ENCODE peak calls at places on chromosomes 12 and 14, in nine cellular contexts. One of them, this sample, is unnamed.

GRCh38 chr12:26378721-26379120 is 183.3 kb downstream of the SSPN start:
- DNase-seq in tibial artery: peak; percentile 30
- DNase-seq in fibroblast of lung: no peak
- DNase-seq in lower lobe of right lung: no peak
- DNase-seq in adrenal gland: peak; percentile 20
- DNase-seq in uterus: no peak
- DNase-seq in Peyer's patch: no peak
- DNase-seq in sigmoid colon: no peak
- DNase-seq in PC-3: no peak
- DNase-seq in this sample: peak; percentile 46

GRCh38 chr12:57803317-57803893 is 15.1 kb downstream of the AVIL start:
- DNase-seq in sigmoid colon: no peak
- DNase-seq in PC-3: peak; percentile 60
- DNase-seq in tibial artery: no peak
- DNase-seq in uterus: peak; percentile 45
- DNase-seq in adrenal gland: peak; percentile 59
- DNase-seq in Peyer's patch: peak; percentile 56
- DNase-seq in fibroblast of lung: peak; percentile 37
- DNase-seq in lower lobe of right lung: no peak
- DNase-seq in this sample: peak; percentile 69

GRCh38 chr14:56902413-56902812 is 92.1 kb upstream of the OTX2 start:
- DNase-seq in adrenal gland: no peak
- DNase-seq in uterus: no peak
- DNase-seq in PC-3: no peak
- DNase-seq in fibroblast of lung: no peak
- DNase-seq in Peyer's patch: no peak
- DNase-seq in lower lobe of right lung: no peak
- DNase-seq in tibial artery: no peak
- DNase-seq in sigmoid colon: no peak
- DNase-seq in this sample: no peak

GRCh38 chr14:81176224-81176623 is 44.5 kb downstream of the GTF2A1 start:
- DNase-seq in Peyer's patch: peak; percentile 76
- DNase-seq in fibroblast of lung: no peak
- DNase-seq in adrenal gland: peak; percentile 69
- DNase-seq in sigmoid colon: peak; percentile 68
- DNase-seq in lower lobe of right lung: peak; percentile 78
- DNase-seq in PC-3: no peak
- DNase-seq in uterus: no peak
- DNase-seq in tibial artery: peak; percentile 76
- DNase-seq in this sample: peak; percentile 43

GRCh38 chr12:100234591-100235304 is 32.1 kb downstream of the DEPDC4 start:
- DNase-seq in adrenal gland: peak; percentile 27
- DNase-seq in fibroblast of lung: peak; percentile 52
- DNase-seq in Peyer's patch: no peak
- DNase-seq in sigmoid colon: no peak
- DNase-seq in PC-3: peak; percentile 81
- DNase-seq in lower lobe of right lung: no peak
- DNase-seq in tibial artery: no peak
- DNase-seq in uterus: no peak
- DNase-seq in this sample: no peak

GRCh38 chr12:29133141-29133540 is 15.9 kb upstream of the FAR2 start:
- DNase-seq in lower lobe of right lung: no peak
- DNase-seq in tibial artery: no peak
- DNase-seq in Peyer's patch: no peak
- DNase-seq in PC-3: no peak
- DNase-seq in sigmoid colon: no peak
- DNase-seq in fibroblast of lung: peak; percentile 62
- DNase-seq in adrenal gland: no peak
- DNase-seq in uterus: no peak
- DNase-seq in this sample: no peak

GRCh38 chr12:10214131-10214876 is 1.6 kb downstream of the GABARAPL1 start:
- DNase-seq in uterus: no peak
- DNase-seq in adrenal gland: no peak
- DNase-seq in Peyer's patch: no peak
- DNase-seq in sigmoid colon: no peak
- DNase-seq in tibial artery: no peak
- DNase-seq in fibroblast of lung: peak; percentile 86
- DNase-seq in lower lobe of right lung: no peak
- DNase-seq in PC-3: peak; percentile 42
- DNase-seq in this sample: no peak

GRCh38 chr12:2675776-2676175 is 119.0 kb upstream of the FKBP4 start:
- DNase-seq in lower lobe of right lung: no peak
- DNase-seq in Peyer's patch: no peak
- DNase-seq in PC-3: no peak
- DNase-seq in tibial artery: no peak
- DNase-seq in adrenal gland: no peak
- DNase-seq in sigmoid colon: peak; percentile 10
- DNase-seq in uterus: peak; percentile 3
- DNase-seq in fibroblast of lung: no peak
- DNase-seq in this sample: no peak

GRCh38 chr12:55017421-55017820 is 2.4 kb upstream of the NEUROD4 start:
- DNase-seq in PC-3: no peak
- DNase-seq in uterus: no peak
- DNase-seq in Peyer's patch: no peak
- DNase-seq in adrenal gland: no peak
- DNase-seq in fibroblast of lung: no peak
- DNase-seq in tibial artery: no peak
- DNase-seq in lower lobe of right lung: no peak
- DNase-seq in sigmoid colon: no peak
- DNase-seq in this sample: no peak

GRCh38 chr12:111056618-111057521 is 136.5 kb upstream of the MYL2 start:
- DNase-seq in uterus: no peak
- DNase-seq in fibroblast of lung: no peak
- DNase-seq in Peyer's patch: peak; percentile 75
- DNase-seq in sigmoid colon: peak; percentile 37
- DNase-seq in PC-3: peak; percentile 31
- DNase-seq in adrenal gland: peak; percentile 4
- DNase-seq in tibial artery: no peak
- DNase-seq in lower lobe of right lung: no peak
- DNase-seq in this sample: no peak

GRCh38 chr14:61671086-61671485 is 24.2 kb upstream of the HIF1A start:
- DNase-seq in Peyer's patch: no peak
- DNase-seq in fibroblast of lung: no peak
- DNase-seq in PC-3: no peak
- DNase-seq in lower lobe of right lung: no peak
- DNase-seq in tibial artery: no peak
- DNase-seq in uterus: no peak
- DNase-seq in adrenal gland: no peak
- DNase-seq in sigmoid colon: no peak
- DNase-seq in this sample: no peak

GRCh38 chr12:27060740-27061139 is 21.6 kb downstream of the C12orf71 start:
- DNase-seq in fibroblast of lung: no peak
- DNase-seq in Peyer's patch: no peak
- DNase-seq in sigmoid colon: no peak
- DNase-seq in tibial artery: no peak
- DNase-seq in PC-3: no peak
- DNase-seq in uterus: no peak
- DNase-seq in lower lobe of right lung: no peak
- DNase-seq in adrenal gland: no peak
- DNase-seq in this sample: no peak

GRCh38 chr12:47079365-47079893 is at the start of gene PCED1B:
- DNase-seq in PC-3: peak; percentile 80
- DNase-seq in lower lobe of right lung: peak; percentile 88
- DNase-seq in adrenal gland: peak; percentile 85
- DNase-seq in tibial artery: peak; percentile 82
- DNase-seq in Peyer's patch: peak; percentile 88
- DNase-seq in sigmoid colon: peak; percentile 91
- DNase-seq in uterus: peak; percentile 74
- DNase-seq in fibroblast of lung: peak; percentile 69
- DNase-seq in this sample: peak; percentile 80

GRCh38 chr12:47079894-47080724 is at the start of gene AMIGO2:
- DNase-seq in lower lobe of right lung: peak; percentile 72
- DNase-seq in tibial artery: peak; percentile 47
- DNase-seq in PC-3: peak; percentile 87
- DNase-seq in Peyer's patch: peak; percentile 69
- DNase-seq in sigmoid colon: peak; percentile 83
- DNase-seq in adrenal gland: peak; percentile 65
- DNase-seq in uterus: peak; percentile 70
- DNase-seq in fibroblast of lung: peak; percentile 75
- DNase-seq in this sample: peak; percentile 72

GRCh38 chr12:47082283-47082962 is 2.7 kb upstream of the AMIGO2 start:
- DNase-seq in adrenal gland: no peak
- DNase-seq in PC-3: no peak
- DNase-seq in sigmoid colon: no peak
- DNase-seq in fibroblast of lung: no peak
- DNase-seq in tibial artery: no peak
- DNase-seq in Peyer's patch: no peak
- DNase-seq in uterus: no peak
- DNase-seq in lower lobe of right lung: no peak
- DNase-seq in this sample: no peak

GRCh38 chr12:47078733-47079364 is 572 bp upstream of the PCED1B start:
- DNase-seq in lower lobe of right lung: peak; percentile 62
- DNase-seq in sigmoid colon: peak; percentile 87
- DNase-seq in PC-3: peak; percentile 47
- DNase-seq in tibial artery: no peak
- DNase-seq in Peyer's patch: peak; percentile 71
- DNase-seq in fibroblast of lung: peak; percentile 50
- DNase-seq in adrenal gland: peak; percentile 64
- DNase-seq in uterus: peak; percentile 34
- DNase-seq in this sample: peak; percentile 79

GRCh38 chr12:47080725-47081502 is 1.2 kb upstream of the AMIGO2 start:
- DNase-seq in lower lobe of right lung: peak; percentile 88
- DNase-seq in tibial artery: peak; percentile 82
- DNase-seq in fibroblast of lung: peak; percentile 84
- DNase-seq in uterus: peak; percentile 56
- DNase-seq in Peyer's patch: peak; percentile 83
- DNase-seq in PC-3: peak; percentile 75
- DNase-seq in adrenal gland: peak; percentile 75
- DNase-seq in sigmoid colon: peak; percentile 87
- DNase-seq in this sample: peak; percentile 79
- H3K4me1 ChIP-seq in lower lobe of right lung: peaks cover 76% of the 10 kb centered on the region
- H3K4me1 ChIP-seq in tibial artery: no peaks in the 10 kb centered on the region
- H3K4me1 ChIP-seq in fibroblast of lung: peaks cover 15% of the 10 kb centered on the region
- H3K4me1 ChIP-seq in uterus: no peaks in the 10 kb centered on the region
- H3K4me1 ChIP-seq in Peyer's patch: no peaks in the 10 kb centered on the region
- H3K4me1 ChIP-seq in PC-3: peaks cover 78% of the 10 kb centered on the region
- H3K4me1 ChIP-seq in adrenal gland: peaks cover 6% of the 10 kb centered on the region
- H3K4me1 ChIP-seq in sigmoid colon: peaks cover 66% of the 10 kb centered on the region
- H3K4me1 ChIP-seq in this sample: peaks cover 15% of the 10 kb centered on the region

DNA sequence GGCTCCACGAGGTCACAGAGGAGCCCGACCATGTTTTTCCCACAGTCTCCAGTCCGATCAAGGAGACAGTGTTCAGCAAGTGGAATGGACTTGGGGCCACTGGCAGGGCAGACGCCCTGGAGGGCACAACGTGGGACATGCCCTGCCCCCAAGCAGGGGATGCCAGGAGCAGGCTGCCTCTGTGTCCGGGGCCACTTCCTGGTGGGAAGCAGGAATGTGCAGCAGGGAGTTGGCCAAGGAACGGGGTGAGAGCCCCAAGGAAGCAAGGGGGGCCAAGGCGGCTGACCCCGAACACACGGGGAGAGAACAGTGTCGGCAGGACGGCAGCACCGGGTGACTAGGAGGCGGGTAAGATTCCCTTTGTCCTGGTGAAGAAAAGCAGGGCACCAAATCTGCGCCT is 92.6 kb downstream of the CHGA start:
- DNase-seq in Peyer's patch: no peak
- DNase-seq in lower lobe of right lung: no peak
- DNase-seq in adrenal gland: no peak
- DNase-seq in uterus: no peak
- DNase-seq in sigmoid colon: no peak
- DNase-seq in fibroblast of lung: no peak
- DNase-seq in tibial artery: no peak
- DNase-seq in PC-3: no peak
- DNase-seq in this sample: no peak
- H3K9me3 ChIP-seq in Peyer's patch: no peaks in the 10 kb centered on the region
- H3K9me3 ChIP-seq in lower lobe of right lung: no peaks in the 10 kb centered on the region
- H3K9me3 ChIP-seq in adrenal gland: no peaks in the 10 kb centered on the region
- H3K9me3 ChIP-seq in uterus: no peaks in the 10 kb centered on the region
- H3K9me3 ChIP-seq in sigmoid colon: no peaks in the 10 kb centered on the region
- H3K9me3 ChIP-seq in fibroblast of lung: no peaks in the 10 kb centered on the region
- H3K9me3 ChIP-seq in tibial artery: no peaks in the 10 kb centered on the region
- H3K9me3 ChIP-seq in PC-3: no peaks in the 10 kb centered on the region
- H3K9me3 ChIP-seq in this sample: no peaks in the 10 kb centered on the region

GRCh38 chr12:15996254-15996653 is 85.1 kb downstream of the DERA start:
- DNase-seq in Peyer's patch: peak; percentile 55
- DNase-seq in fibroblast of lung: peak; percentile 64
- DNase-seq in sigmoid colon: no peak
- DNase-seq in PC-3: peak; percentile 7
- DNase-seq in tibial artery: no peak
- DNase-seq in adrenal gland: peak; percentile 25
- DNase-seq in lower lobe of right lung: no peak
- DNase-seq in uterus: no peak
- DNase-seq in this sample: peak; percentile 28
- TF ChIP-seq CTCF in Peyer's patch: no peak
- TF ChIP-seq CTCF in fibroblast of lung: no peak
- TF ChIP-seq CTCF in sigmoid colon: no peak
- TF ChIP-seq CTCF in PC-3: no peak
- TF ChIP-seq CTCF in tibial artery: no peak
- TF ChIP-seq CTCF in adrenal gland: no peak
- TF ChIP-seq CTCF in lower lobe of right lung: no peak
- TF ChIP-seq CTCF in uterus: no peak
- TF ChIP-seq CTCF in this sample: no peak

GRCh38 chr14:90519262-90519920 is 122.6 kb downstream of the CALM1 start:
- DNase-seq in sigmoid colon: no peak
- DNase-seq in lower lobe of right lung: peak; percentile 15
- DNase-seq in PC-3: no peak
- DNase-seq in fibroblast of lung: no peak
- DNase-seq in uterus: no peak
- DNase-seq in Peyer's patch: no peak
- DNase-seq in adrenal gland: no peak
- DNase-seq in tibial artery: no peak
- DNase-seq in this sample: no peak

GRCh38 chr14:90517431-90517841 is 120.6 kb downstream of the CALM1 start:
- DNase-seq in lower lobe of right lung: no peak
- DNase-seq in tibial artery: no peak
- DNase-seq in uterus: no peak
- DNase-seq in fibroblast of lung: no peak
- DNase-seq in adrenal gland: no peak
- DNase-seq in sigmoid colon: no peak
- DNase-seq in PC-3: no peak
- DNase-seq in Peyer's patch: peak; percentile 70
- DNase-seq in this sample: peak; percentile 63

GRCh38 chr14:90520326-90520725 is 123.5 kb downstream of the CALM1 start:
- DNase-seq in fibroblast of lung: no peak
- DNase-seq in adrenal gland: no peak
- DNase-seq in sigmoid colon: no peak
- DNase-seq in Peyer's patch: no peak
- DNase-seq in uterus: no peak
- DNase-seq in lower lobe of right lung: peak; percentile 24
- DNase-seq in tibial artery: no peak
- DNase-seq in PC-3: no peak
- DNase-seq in this sample: no peak

GRCh38 chr14:90518075-90518940 is 121.5 kb downstream of the CALM1 start:
- DNase-seq in lower lobe of right lung: peak; percentile 32
- DNase-seq in fibroblast of lung: no peak
- DNase-seq in Peyer's patch: no peak
- DNase-seq in sigmoid colon: peak; percentile 81
- DNase-seq in uterus: no peak
- DNase-seq in tibial artery: no peak
- DNase-seq in adrenal gland: no peak
- DNase-seq in PC-3: no peak
- DNase-seq in this sample: peak; percentile 61

DNA sequence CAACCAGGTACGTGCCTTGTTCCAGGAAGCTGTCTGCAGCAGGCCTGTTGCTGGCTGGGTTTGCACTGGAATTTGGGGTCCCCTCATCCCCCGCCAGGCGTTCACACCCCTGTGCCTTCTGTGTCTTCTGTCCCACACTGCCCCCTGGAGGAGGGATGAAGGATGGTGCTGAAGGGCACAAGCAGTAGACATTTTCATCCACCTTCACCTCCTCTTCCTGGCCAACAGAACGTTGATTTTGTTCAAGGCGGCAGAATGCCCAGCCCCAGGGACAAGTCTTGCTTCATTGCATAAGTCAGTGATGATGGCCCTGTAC is 122.1 kb downstream of the CALM1 start:
- DNase-seq in sigmoid colon: no peak
- DNase-seq in Peyer's patch: peak; percentile 71
- DNase-seq in adrenal gland: no peak
- DNase-seq in fibroblast of lung: no peak
- DNase-seq in PC-3: peak; percentile 52
- DNase-seq in lower lobe of right lung: peak; percentile 39
- DNase-seq in tibial artery: no peak
- DNase-seq in uterus: no peak
- DNase-seq in this sample: peak; percentile 56
- H3K4me1 ChIP-seq in sigmoid colon: peaks cover 74% of the 10 kb centered on the region
- H3K4me1 ChIP-seq in Peyer's patch: peaks cover 8% of the 10 kb centered on the region
- H3K4me1 ChIP-seq in adrenal gland: peaks cover 9% of the 10 kb centered on the region
- H3K4me1 ChIP-seq in fibroblast of lung: no peaks in the 10 kb centered on the region
- H3K4me1 ChIP-seq in PC-3: peaks cover 19% of the 10 kb centered on the region
- H3K4me1 ChIP-seq in lower lobe of right lung: peaks cover 25% of the 10 kb centered on the region
- H3K4me1 ChIP-seq in tibial artery: peaks cover 6% of the 10 kb centered on the region
- H3K4me1 ChIP-seq in uterus: peaks cover 11% of the 10 kb centered on the region
- H3K4me1 ChIP-seq in this sample: peaks cover 50% of the 10 kb centered on the region

This sample was measured in testis.